ENCODE peak calls at places on chromosomes 4 and X, in six cellular contexts. J is OCI-LY7; K is fibroblast of lung; N is suprapubic skin; R is mucosa of descending colon; Y is CD8-positive, alpha-beta T cell. E is an unnamed sample.

GRCh38 chrX:130109429-130110378 is 593 bp downstream of the ELF4 start:
- DNase-seq in J (peak), K (peak), Y (no peak), R (peak), N (no peak), E (no peak)

GRCh38 chr4:184408021-184408710 is 66.2 kb downstream of the IRF2 start:
- DNase-seq in Y (no peak), K (peak), J (no peak), N (no peak), R (no peak), E (peak)

GRCh38 chrX:103464071-103464773 is 55.1 kb downstream of the RAB40A start:
- DNase-seq in J (peak), R (no peak), K (peak), N (no peak), Y (peak), E (no peak)

GRCh38 chr4:140256941-140257340 is 103.0 kb upstream of the MAML3 start:
- DNase-seq in R (no peak), N (no peak), J (no peak), Y (no peak), K (peak), E (no peak)

GRCh38 chr4:26721685-26722084 is 137.8 kb downstream of the TBC1D19 start:
- DNase-seq in K (no peak), Y (no peak), R (no peak), N (no peak), J (no peak), E (no peak)

GRCh38 chr4:182845618-182846017 is 71.6 kb downstream of the DCTD start:
- DNase-seq in J (no peak), N (peak), R (no peak), K (no peak), Y (no peak), E (no peak)

GRCh38 chr4:151304226-151304625 is 21.2 kb downstream of the SH3D19 start:
- DNase-seq in N (no peak), J (no peak), R (no peak), Y (no peak), K (no peak), E (no peak)

GRCh38 chr4:170198742-170199141 is 109.0 kb upstream of the AADAT start:
- DNase-seq in R (no peak), Y (no peak), K (no peak), N (no peak), J (no peak), E (peak)

GRCh38 chr4:139746430-139746829 is 80.8 kb downstream of the MGST2 start:
- DNase-seq in Y (no peak), K (no peak), N (no peak), J (no peak), R (no peak), E (no peak)

GRCh38 chr4:103754844-103755243 is 35.1 kb upstream of the TACR3 start:
- DNase-seq in K (no peak), R (no peak), Y (no peak), N (no peak), J (no peak), E (no peak)

GRCh38 chr4:103756736-103757135 is 37.0 kb upstream of the TACR3 start:
- DNase-seq in N (no peak), K (no peak), J (no peak), R (no peak), Y (no peak), E (no peak)

GRCh38 chr4:103757631-103758030 is 37.8 kb upstream of the TACR3 start:
- DNase-seq in Y (no peak), K (no peak), R (no peak), N (no peak), J (no peak), E (no peak)

DNA sequence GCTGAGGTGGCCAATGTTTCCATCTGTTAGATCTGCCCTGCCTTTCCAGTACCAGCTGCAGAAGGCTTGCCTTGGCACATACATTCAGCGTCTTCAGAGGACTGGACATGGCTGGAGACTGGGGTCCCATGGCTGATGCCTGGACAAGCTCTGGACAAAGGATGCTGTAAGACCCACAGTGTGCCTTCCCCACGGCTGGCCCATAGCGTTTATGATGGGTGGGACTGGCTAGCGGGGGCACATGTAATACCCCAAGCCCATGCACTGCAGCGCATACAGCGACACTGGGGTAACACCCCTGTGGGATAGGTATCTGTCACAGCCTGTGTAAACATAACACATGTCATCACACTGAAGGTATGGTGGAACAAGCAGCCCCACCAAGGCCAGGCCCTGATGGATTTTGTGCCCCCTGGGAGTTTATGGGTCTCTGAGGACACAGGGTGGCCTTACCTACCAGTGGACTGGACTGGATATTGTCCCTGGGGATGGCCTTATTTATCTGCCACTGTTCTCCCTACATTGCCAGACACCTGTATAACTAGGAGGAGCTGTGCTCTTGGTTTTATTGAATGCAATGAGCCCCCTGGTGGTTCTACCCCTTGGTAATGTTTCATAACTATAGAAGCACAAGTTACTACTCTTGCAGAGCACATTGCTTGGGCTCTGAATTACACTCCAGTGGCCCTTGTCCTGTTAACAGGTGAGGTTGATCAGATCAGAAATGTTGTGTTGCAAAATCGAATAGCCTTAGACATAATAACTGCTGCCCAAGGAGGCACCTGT is 34.3 kb upstream of the TACR3 start:
- DNase-seq in R (no peak), N (no peak), Y (no peak), K (no peak), J (no peak), E (no peak)
- TF ChIP-seq CTCF in R (no peak), N (no peak), Y (no peak), K (no peak), J (no peak), E (no peak)

DNA sequence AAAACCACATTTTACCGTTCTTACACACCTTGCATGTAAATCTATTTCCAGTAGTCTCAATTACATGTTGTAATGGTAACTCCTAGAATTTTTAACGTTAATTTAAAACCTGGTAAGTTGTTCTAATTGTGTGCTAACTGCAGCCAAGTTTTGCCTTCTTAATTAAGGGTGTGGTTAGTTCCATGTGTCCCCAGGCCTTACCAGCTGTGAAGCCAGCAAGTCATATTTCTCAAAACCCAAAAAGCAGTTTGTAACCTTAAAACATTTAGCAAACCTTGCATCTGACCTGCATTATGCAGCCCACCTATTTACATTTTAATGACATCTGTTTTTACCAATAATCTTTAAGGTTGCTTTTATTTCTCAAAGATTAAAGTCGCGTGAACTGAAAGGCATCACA is 18.4 kb upstream of the FAM47E start:
- DNase-seq in R (no peak), J (no peak), K (no peak), N (no peak), Y (no peak), E (no peak)
- H3K4me3 ChIP-seq in R (no peak), J (no peak), K (no peak), N (peak), Y (no peak), E (no peak)

DNA sequence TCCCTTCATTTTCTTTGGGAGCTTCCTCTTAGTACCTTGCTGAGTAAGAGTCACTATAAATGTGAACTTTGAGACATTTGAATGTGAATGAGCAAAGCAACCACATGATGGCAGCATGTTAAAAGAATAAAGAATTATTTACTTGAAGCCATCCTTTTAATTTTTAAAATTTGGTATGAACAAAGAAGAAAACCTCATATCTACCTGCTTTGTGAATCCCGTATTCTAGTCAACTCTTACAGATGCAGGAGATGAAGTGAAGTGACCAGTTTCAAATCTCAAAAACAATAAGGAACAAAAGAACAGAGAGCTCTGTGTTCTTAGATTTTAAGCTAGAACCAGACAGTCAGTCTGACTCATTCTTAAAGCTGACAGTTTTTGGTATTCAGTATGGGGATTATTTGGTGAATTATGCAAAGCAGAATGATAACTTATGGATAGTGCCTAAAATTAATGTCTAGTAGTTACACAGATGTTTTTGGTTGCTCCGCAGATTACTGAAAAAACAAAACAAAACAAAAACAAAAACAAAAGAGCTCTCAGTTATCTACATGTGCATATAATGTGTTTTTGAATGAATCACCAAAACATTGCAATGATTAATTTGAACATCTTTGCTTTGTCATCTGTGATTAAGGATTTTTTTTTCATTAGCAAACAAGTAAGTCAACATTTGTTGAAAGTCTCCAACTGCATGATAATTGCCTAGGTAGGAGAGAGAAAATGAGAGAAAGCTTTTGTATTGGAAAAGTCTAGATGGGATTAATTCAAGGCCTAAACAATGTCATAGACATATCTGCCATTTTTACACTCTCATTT is 48.2 kb upstream of the H2AZ1 start:
- DNase-seq in N (no peak), Y (no peak), R (no peak), J (peak), K (peak), E (peak)
- TF ChIP-seq CTCF in N (no peak), Y (no peak), R (no peak), J (peak), K (peak), E (peak)

GRCh38 chrX:17736856-17737706 is at the start of gene SCML1:
- DNase-seq in N (peak), J (no peak), Y (peak), K (peak), R (peak), E (peak)

GRCh38 chrX:17738002-17738713 is 865 bp downstream of the SCML1 start:
- DNase-seq in J (no peak), R (peak), K (peak), N (no peak), Y (peak), E (no peak)

GRCh38 chrX:17737707-17738001 is 361 bp downstream of the SCML1 start:
- DNase-seq in K (no peak), Y (peak), R (no peak), N (no peak), J (no peak), E (no peak)

GRCh38 chrX:17740137-17741122 is 3.1 kb downstream of the SCML1 start:
- DNase-seq in N (no peak), R (no peak), K (no peak), Y (no peak), J (no peak), E (no peak)

GRCh38 chrX:17738737-17739535 is 1.6 kb downstream of the SCML1 start:
- DNase-seq in J (no peak), K (peak), R (no peak), Y (no peak), N (no peak), E (no peak)
- H3K4me3 ChIP-seq in J (no peak), K (peak), R (no peak), Y (peak), N (peak), E (peak)